ENCODE peak calls at places on chromosomes 3 and 15, in six cellular contexts. Q is endodermal cell, K is colonic mucosa, Z is AG20443, V is AG10803, J is amygdala. T is an unnamed sample.

GRCh38 chr3:140434261-140434905 is 243.5 kb upstream of the TRIM42 start:
- DNase-seq in K (no peak), Q (no peak), J (no peak), Z (no peak), V (no peak), T (peak)

GRCh38 chr3:56547486-56547885 is 9.5 kb upstream of the CCDC66 start:
- DNase-seq in Q (no peak), V (no peak), K (no peak), J (no peak), Z (no peak), T (no peak)

GRCh38 chr15:39642011-39642640 is 61.2 kb downstream of the THBS1 start:
- DNase-seq in V (peak), Z (peak), J (no peak), K (no peak), Q (peak), T (peak)

GRCh38 chr3:90055721-90056120 is 948.3 kb downstream of the EPHA3 start:
- DNase-seq in V (no peak), Z (no peak), Q (no peak), K (no peak), J (no peak), T (no peak)

GRCh38 chr3:159852821-159853505 is 135.7 kb upstream of the IL12A start:
- DNase-seq in J (peak), Z (peak), K (no peak), Q (peak), V (peak), T (peak)

GRCh38 chr3:110419571-110419970 is 652.0 kb upstream of the NECTIN3 start:
- DNase-seq in V (peak), Q (no peak), J (no peak), Z (no peak), K (no peak), T (no peak)

GRCh38 chr15:23385886-23386430 is 31.4 kb downstream of the GOLGA8S start:
- DNase-seq in V (no peak), J (no peak), K (no peak), Q (no peak), Z (no peak), T (no peak)

GRCh38 chr3:55416381-55416821 is 70.7 kb downstream of the WNT5A start:
- DNase-seq in Z (peak), K (no peak), V (peak), Q (no peak), J (no peak), T (no peak)

GRCh38 chr3:58084166-58084565 is 75.9 kb downstream of the FLNB start:
- DNase-seq in Q (no peak), V (no peak), J (no peak), Z (no peak), K (no peak), T (no peak)

GRCh38 chr3:137032465-137033120 is 74.8 kb downstream of the IL20RB start:
- DNase-seq in Z (peak), V (peak), K (peak), J (peak), Q (peak), T (peak)

GRCh38 chr3:45605569-45605968 is 11.0 kb downstream of the LIMD1 start:
- DNase-seq in V (no peak), Q (no peak), Z (no peak), K (no peak), J (no peak), T (no peak)

GRCh38 chr15:64837502-64837901 is 4.2 kb upstream of the PLEKHO2 start:
- DNase-seq in J (no peak), V (no peak), Q (no peak), Z (no peak), K (no peak), T (no peak)

GRCh38 chr3:100263583-100263982 is 2.8 kb downstream of the TBC1D23 start:
- DNase-seq in J (no peak), Q (no peak), K (no peak), Z (no peak), V (no peak), T (no peak)

GRCh38 chr3:156131799-156132198 is 11.4 kb downstream of the KCNAB1 start:
- DNase-seq in Z (no peak), V (no peak), Q (no peak), K (no peak), J (no peak), T (no peak)

GRCh38 chr3:126446791-126447190 is 28.9 kb downstream of the ZXDC start:
- DNase-seq in V (no peak), J (no peak), Z (no peak), K (peak), Q (peak), T (no peak)

GRCh38 chr15:49154359-49154758 is 1.0 kb downstream of the COPS2 start:
- DNase-seq in Q (no peak), K (no peak), V (no peak), Z (no peak), J (no peak), T (no peak)

GRCh38 chr3:20637729-20638128 is 451.7 kb upstream of the SGO1 start:
- DNase-seq in V (peak), Z (peak), Q (no peak), J (no peak), K (no peak), T (no peak)

GRCh38 chr15:42826251-42826890 is 89.4 kb upstream of the CDAN1 start:
- DNase-seq in J (no peak), V (no peak), K (peak), Z (no peak), Q (no peak), T (no peak)

GRCh38 chr3:165194477-165195135 is 1.6 kb downstream of the SLITRK3 start:
- DNase-seq in V (no peak), J (no peak), Z (no peak), K (no peak), Q (peak), T (peak)

GRCh38 chr15:27589260-27589659 is 509.9 kb downstream of the OCA2 start:
- DNase-seq in Z (no peak), Q (no peak), K (no peak), J (no peak), V (no peak), T (no peak)

GRCh38 chr3:158347966-158348365 is 223.0 kb upstream of the MLF1 start:
- DNase-seq in J (no peak), Q (no peak), V (peak), K (no peak), Z (peak), T (no peak)

GRCh38 chr3:197417896-197418618 is 119.6 kb upstream of the DLG1 start:
- DNase-seq in K (no peak), J (no peak), Z (no peak), Q (peak), V (no peak), T (peak)

GRCh38 chr3:81985996-81986723 is 224.7 kb upstream of the GBE1 start:
- DNase-seq in J (no peak), Q (no peak), Z (no peak), V (no peak), K (no peak), T (peak)

GRCh38 chr3:29011441-29011840 is 269.4 kb upstream of the RBMS3 start:
- DNase-seq in Z (no peak), V (no peak), Q (no peak), J (no peak), K (no peak), T (no peak)

GRCh38 chr15:89993344-89993743 is 7.8 kb upstream of the ZNF710 start:
- DNase-seq in V (no peak), Q (no peak), K (no peak), J (no peak), Z (no peak), T (no peak)

GRCh38 chr3:54131026-54131605 is 8.8 kb downstream of the CACNA2D3 start:
- DNase-seq in Z (no peak), V (no peak), J (no peak), Q (no peak), K (no peak), T (no peak)

GRCh38 chr15:39400821-39401550 is 179.9 kb upstream of the THBS1 start:
- DNase-seq in K (no peak), J (no peak), Z (peak), V (peak), Q (no peak), T (no peak)

GRCh38 chr15:87129916-87130315 is 1050.2 kb downstream of the AGBL1 start:
- DNase-seq in K (no peak), Q (no peak), V (peak), Z (no peak), J (no peak), T (no peak)

GRCh38 chr3:128309026-128309425 is 155.7 kb downstream of the EEFSEC start:
- DNase-seq in V (no peak), K (peak), Q (peak), Z (no peak), J (no peak), T (no peak)

GRCh38 chr15:101522091-101522490 is 32.6 kb upstream of the PCSK6 start:
- DNase-seq in Q (peak), J (no peak), V (no peak), K (peak), Z (no peak), T (no peak)

GRCh38 chr3:84108442-84108971 is 850.3 kb upstream of the CADM2 start:
- DNase-seq in Q (no peak), J (no peak), Z (no peak), V (no peak), K (no peak), T (peak)